ENCODE peak calls at places on chromosomes 6 and 20, in four cellular contexts. W, A, I and H are unnamed samples.

GRCh38 chr20:64182146-64182865 is 18.1 kb downstream of the MYT1 start:
- DNase-seq in W (no peak), I (no peak), A (no peak), H (no peak)

GRCh38 chr6:130215526-130215925 is 7.2 kb downstream of the SAMD3 start:
- DNase-seq in A (no peak), I (no peak), W (no peak), H (no peak)

GRCh38 chr6:137570307-137570832 is 76.2 kb upstream of the OLIG3 start:
- DNase-seq in W (peak; percentile 17), A (no peak), I (no peak), H (no peak)

GRCh38 chr6:2596222-2596621 is 154.5 kb downstream of the MYLK4 start:
- DNase-seq in I (no peak), A (no peak), W (no peak), H (no peak)

GRCh38 chr6:39189915-39190544 is 39.2 kb downstream of the KCNK5 start:
- DNase-seq in W (peak; percentile 40), A (peak; percentile 36), I (peak; percentile 73), H (no peak)

GRCh38 chr20:1900321-1900791 is 5.1 kb downstream of the SIRPA start:
- DNase-seq in I (peak; percentile 44), W (peak; percentile 89), A (peak; percentile 98), H (no peak)

GRCh38 chr6:160141001-160141726 is 19.5 kb downstream of the SLC22A1 start:
- DNase-seq in I (no peak), W (no peak), A (no peak), H (no peak)

GRCh38 chr20:2920473-2920872 is 47.2 kb downstream of the PTPRA start:
- DNase-seq in I (no peak), A (no peak), W (no peak), H (no peak)

GRCh38 chr20:32247957-32248497 is 29.4 kb upstream of the KIF3B start:
- DNase-seq in I (no peak), A (no peak), W (no peak), H (no peak)

GRCh38 chr6:7078856-7079255 is 28.9 kb upstream of the RREB1 start:
- DNase-seq in A (no peak), W (no peak), I (no peak), H (no peak)

GRCh38 chr20:22369100-22369499 is 215.3 kb downstream of the FOXA2 start:
- DNase-seq in W (no peak), I (no peak), A (no peak), H (no peak)

GRCh38 chr6:139235666-139236065 is 56.1 kb downstream of the TXLNB start:
- DNase-seq in I (no peak), W (no peak), A (no peak), H (no peak)

GRCh38 chr20:16709017-16709416 is 20.8 kb upstream of the SNRPB2 start:
- DNase-seq in I (no peak), A (no peak), W (no peak), H (no peak)

GRCh38 chr20:47382746-47383145 is 26.2 kb upstream of the ZMYND8 start:
- DNase-seq in A (no peak), W (no peak), I (peak; percentile 47), H (no peak)

GRCh38 chr6:44735631-44735963 is 348.1 kb downstream of the CDC5L start:
- DNase-seq in W (no peak), A (peak; percentile 3), I (no peak), H (peak; percentile 68)

GRCh38 chr20:38299963-38300362 is 4.0 kb upstream of the BPI start:
- DNase-seq in I (no peak), A (no peak), W (no peak), H (no peak)

GRCh38 chr6:24357336-24358218 is at the start of gene DCDC2:
- DNase-seq in I (peak; percentile 14), W (peak; percentile 87), A (peak; percentile 24), H (no peak)

GRCh38 chr6:112061605-112062004 is 7.7 kb downstream of the CCN6 start:
- DNase-seq in A (no peak), I (no peak), W (no peak), H (no peak)

GRCh38 chr6:163986313-163986712 is 571.8 kb downstream of the QKI start:
- DNase-seq in I (no peak), A (no peak), W (peak; percentile 35), H (no peak)

GRCh38 chr20:47706345-47706744 is 78.9 kb downstream of the SULF2 start:
- DNase-seq in I (no peak), A (no peak), W (no peak), H (no peak)

GRCh38 chr6:53837875-53838806 is 43.3 kb downstream of the LRRC1 start:
- DNase-seq in I (no peak), W (no peak), A (no peak), H (no peak)

GRCh38 chr6:79570129-79570801 is 33.0 kb upstream of the LCA5 start:
- DNase-seq in W (peak; percentile 57), I (no peak), A (no peak), H (no peak)

GRCh38 chr20:3312940-3313656 is 74.1 kb upstream of the SLC4A11 start:
- DNase-seq in I (no peak), A (peak; percentile 24), W (peak; percentile 52), H (no peak)

GRCh38 chr6:34909484-34909883 is 20.4 kb downstream of the ANKS1A start:
- DNase-seq in W (no peak), A (no peak), I (no peak), H (no peak)

GRCh38 chr6:83365931-83366330 is 64.9 kb downstream of the ME1 start:
- DNase-seq in I (no peak), W (no peak), A (no peak), H (no peak)

GRCh38 chr6:137588472-137588871 is 94.3 kb upstream of the OLIG3 start:
- DNase-seq in A (no peak), I (no peak), W (peak; percentile 25), H (no peak)

GRCh38 chr6:68891419-68891818 is 256.3 kb downstream of the ADGRB3 start:
- DNase-seq in I (no peak), W (no peak), A (no peak), H (no peak)

GRCh38 chr20:39298116-39298515 is 336.0 kb downstream of the DHX35 start:
- DNase-seq in A (no peak), I (no peak), W (no peak), H (no peak)

GRCh38 chr20:50456452-50457324 is 53.5 kb upstream of the PTPN1 start:
- DNase-seq in I (no peak), W (no peak), A (no peak), H (no peak)

GRCh38 chr6:14380421-14380820 is 262.8 kb downstream of the CD83 start:
- DNase-seq in A (no peak), W (no peak), I (no peak), H (no peak)

GRCh38 chr6:80594461-80594860 is 488.0 kb downstream of the BCKDHB start:
- DNase-seq in I (no peak), W (no peak), A (no peak), H (no peak)

GRCh38 chr6:149147939-149148718 is 169.4 kb upstream of the TAB2 start:
- DNase-seq in A (no peak), I (no peak), W (no peak), H (no peak)

GRCh38 chr6:89970609-89971337 is 76.5 kb downstream of the GJA10 start:
- DNase-seq in W (peak; percentile 37), A (peak; percentile 12), I (peak; percentile 69), H (no peak)

GRCh38 chr20:61895686-61896057 is 170.0 kb downstream of the TAF4 start:
- DNase-seq in A (no peak), I (no peak), W (no peak), H (no peak)

GRCh38 chr20:61891916-61892649 is 173.6 kb downstream of the TAF4 start:
- DNase-seq in A (no peak), I (no peak), W (no peak), H (no peak)

GRCh38 chr20:61897401-61898295 is 168.0 kb downstream of the TAF4 start:
- DNase-seq in I (no peak), A (no peak), W (no peak), H (no peak)

GRCh38 chr20:61896058-61896961 is 169.4 kb downstream of the TAF4 start:
- DNase-seq in W (peak; percentile 44), I (peak; percentile 61), A (peak; percentile 79), H (no peak)

GRCh38 chr20:61895016-61895415 is 170.7 kb downstream of the TAF4 start:
- DNase-seq in W (no peak), I (no peak), A (no peak), H (no peak)
- TF ChIP-seq MYC in W (no peak), I (no peak), A (no peak), H (no peak)

DNA sequence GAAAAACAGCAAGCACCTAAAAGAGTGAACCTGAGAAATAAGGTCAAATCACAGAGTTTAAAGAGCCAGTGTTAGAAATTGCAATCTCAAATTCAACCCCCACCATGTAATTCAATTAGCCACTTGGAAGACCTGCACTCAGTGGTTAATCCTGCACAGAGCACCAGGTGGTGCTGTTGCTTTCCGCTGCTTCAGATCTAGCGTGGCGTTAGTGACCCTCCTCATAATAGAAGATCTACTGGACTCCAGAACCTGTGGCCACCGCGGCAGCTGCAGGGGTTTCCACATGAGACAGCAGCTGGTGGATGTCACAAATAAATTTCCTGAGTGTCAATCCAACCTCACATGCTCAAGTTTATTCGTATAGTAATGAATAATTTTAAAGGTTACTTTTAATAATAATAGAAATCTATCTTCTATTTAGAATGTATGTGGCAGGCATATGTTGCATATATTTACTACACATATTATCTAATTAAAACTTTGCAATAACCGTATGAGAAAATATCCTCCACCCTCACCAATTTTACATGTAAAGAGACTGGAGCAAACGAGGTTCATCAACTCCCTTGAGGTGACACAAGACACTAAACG is 84.4 kb downstream of the SYNE1 start:
- DNase-seq in A (peak; percentile 31), I (peak; percentile 48), W (peak; percentile 73), H (peak; percentile 11)
- TF ChIP-seq MYC in A (no peak), I (no peak), W (no peak), H (no peak)

GRCh38 chr6:101539510-101540245 is 146.2 kb downstream of the GRIK2 start:
- DNase-seq in W (no peak), I (no peak), A (no peak), H (no peak)

GRCh38 chr6:101545171-101545570 is 151.7 kb downstream of the GRIK2 start:
- DNase-seq in W (no peak), I (no peak), A (no peak), H (no peak)

GRCh38 chr6:101544286-101544685 is 150.8 kb downstream of the GRIK2 start:
- DNase-seq in I (no peak), A (no peak), W (no peak), H (no peak)

GRCh38 chr6:101541873-101542272 is 148.4 kb downstream of the GRIK2 start:
- DNase-seq in A (no peak), W (no peak), I (no peak), H (no peak)

GRCh38 chr6:101543796-101544195 is 150.3 kb downstream of the GRIK2 start:
- DNase-seq in W (no peak), A (no peak), I (no peak), H (no peak)
- TF ChIP-seq MYC in W (no peak), A (no peak), I (no peak), H (no peak)

GRCh38 chr6:142728910-142729481 is 216.0 kb downstream of the HIVEP2 start:
- DNase-seq in W (no peak), A (no peak), I (no peak), H (no peak)
- TF ChIP-seq MYC in W (no peak), A (no peak), I (no peak), H (no peak)